ENCODE peak calls at places on chromosome 14, in nine cellular contexts. One of them, this sample, is unnamed. For H3K4me1, the result is how much of the 10 kb centered on the place peaks cover.

GRCh38 chr14:88974991-88975835 is 150.8 kb downstream of the TTC8 start:
- DNase-seq in GM23338: no peak
- DNase-seq in mesenchymal stem cell: no peak
- DNase-seq in upper lobe of right lung: no peak
- DNase-seq in HepG2: no peak
- DNase-seq in mucosa of descending colon: peak
- DNase-seq in neural progenitor cell: no peak
- DNase-seq in breast epithelium: no peak
- DNase-seq in endothelial cell of umbilical vein: no peak
- DNase-seq in this sample: no peak

GRCh38 chr14:61388976-61389576 is 67.7 kb downstream of the PRKCH start:
- DNase-seq in GM23338: no peak
- DNase-seq in mesenchymal stem cell: peak
- DNase-seq in upper lobe of right lung: no peak
- DNase-seq in HepG2: no peak
- DNase-seq in mucosa of descending colon: no peak
- DNase-seq in neural progenitor cell: no peak
- DNase-seq in breast epithelium: no peak
- DNase-seq in endothelial cell of umbilical vein: peak
- DNase-seq in this sample: no peak

GRCh38 chr14:33210304-33210703 is 271.6 kb downstream of the NPAS3 start:
- DNase-seq in GM23338: peak
- DNase-seq in mesenchymal stem cell: peak
- DNase-seq in upper lobe of right lung: no peak
- DNase-seq in HepG2: no peak
- DNase-seq in mucosa of descending colon: peak
- DNase-seq in neural progenitor cell: peak
- DNase-seq in breast epithelium: no peak
- DNase-seq in endothelial cell of umbilical vein: peak
- DNase-seq in this sample: peak

GRCh38 chr14:96092936-96093335 is 53.8 kb downstream of the C14orf132 start:
- DNase-seq in GM23338: no peak
- DNase-seq in mesenchymal stem cell: no peak
- DNase-seq in upper lobe of right lung: no peak
- DNase-seq in HepG2: no peak
- DNase-seq in mucosa of descending colon: no peak
- DNase-seq in neural progenitor cell: no peak
- DNase-seq in breast epithelium: no peak
- DNase-seq in endothelial cell of umbilical vein: no peak
- DNase-seq in this sample: no peak

GRCh38 chr14:96105089-96105920 is 66.1 kb downstream of the C14orf132 start:
- DNase-seq in GM23338: no peak
- DNase-seq in mesenchymal stem cell: no peak
- DNase-seq in upper lobe of right lung: no peak
- DNase-seq in HepG2: no peak
- DNase-seq in mucosa of descending colon: no peak
- DNase-seq in neural progenitor cell: no peak
- DNase-seq in breast epithelium: no peak
- DNase-seq in endothelial cell of umbilical vein: no peak
- DNase-seq in this sample: no peak

GRCh38 chr14:71533396-71533795 is 398.8 kb upstream of the RGS6 start:
- DNase-seq in GM23338: no peak
- DNase-seq in mesenchymal stem cell: no peak
- DNase-seq in upper lobe of right lung: no peak
- DNase-seq in HepG2: no peak
- DNase-seq in mucosa of descending colon: no peak
- DNase-seq in neural progenitor cell: no peak
- DNase-seq in breast epithelium: no peak
- DNase-seq in endothelial cell of umbilical vein: no peak
- DNase-seq in this sample: no peak

GRCh38 chr14:67385120-67385519 is 25.0 kb downstream of the EIF2S1 start:
- DNase-seq in GM23338: no peak
- DNase-seq in mesenchymal stem cell: no peak
- DNase-seq in upper lobe of right lung: no peak
- DNase-seq in HepG2: no peak
- DNase-seq in mucosa of descending colon: no peak
- DNase-seq in neural progenitor cell: no peak
- DNase-seq in breast epithelium: no peak
- DNase-seq in endothelial cell of umbilical vein: no peak
- DNase-seq in this sample: no peak

GRCh38 chr14:101078892-101079221 is 175.3 kb upstream of the RTL1 start:
- DNase-seq in GM23338: no peak
- DNase-seq in mesenchymal stem cell: no peak
- DNase-seq in upper lobe of right lung: peak
- DNase-seq in HepG2: no peak
- DNase-seq in mucosa of descending colon: no peak
- DNase-seq in neural progenitor cell: no peak
- DNase-seq in breast epithelium: peak
- DNase-seq in endothelial cell of umbilical vein: no peak
- DNase-seq in this sample: peak

GRCh38 chr14:49970474-49971147 is 77.7 kb downstream of the ARF6 start:
- DNase-seq in GM23338: no peak
- DNase-seq in mesenchymal stem cell: peak
- DNase-seq in upper lobe of right lung: no peak
- DNase-seq in HepG2: no peak
- DNase-seq in mucosa of descending colon: peak
- DNase-seq in neural progenitor cell: no peak
- DNase-seq in breast epithelium: no peak
- DNase-seq in endothelial cell of umbilical vein: peak
- DNase-seq in this sample: no peak

DNA sequence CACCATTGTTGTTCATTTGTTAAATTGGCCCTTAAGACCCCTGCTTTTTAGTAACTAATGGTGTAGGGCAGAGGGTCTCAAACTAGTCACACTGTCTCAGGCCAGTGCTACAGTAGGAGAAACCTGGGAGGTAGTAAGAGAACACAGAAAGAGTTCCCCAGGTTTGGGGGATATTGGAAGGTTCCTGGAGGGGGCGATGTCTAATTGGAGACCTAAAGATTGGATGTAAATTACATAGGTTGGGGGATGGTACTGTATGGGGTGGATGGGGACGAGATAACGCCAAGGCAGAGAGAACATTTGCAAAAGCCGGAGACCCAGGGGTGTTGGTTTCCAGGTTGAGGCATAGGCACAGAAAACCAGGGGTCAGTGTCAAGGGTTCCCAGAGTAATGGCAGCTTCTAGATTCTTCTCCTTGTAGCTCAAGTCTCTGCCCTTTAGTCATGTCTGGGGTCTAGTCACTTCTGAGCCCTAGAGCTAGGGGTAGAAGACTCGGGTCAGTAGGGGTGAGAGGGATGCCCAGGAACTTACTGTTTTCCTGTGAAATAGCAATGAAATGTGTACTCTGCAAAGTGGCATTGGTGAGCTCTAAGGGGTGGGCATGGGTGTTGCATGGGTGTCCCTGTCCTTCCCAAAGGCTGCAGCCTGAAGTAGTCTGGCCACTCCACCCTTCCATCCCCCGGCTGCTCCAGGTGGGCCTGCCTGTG is 21.8 kb downstream of the PLEKHG3 start:
- DNase-seq in GM23338: peak
- DNase-seq in mesenchymal stem cell: no peak
- DNase-seq in upper lobe of right lung: no peak
- DNase-seq in HepG2: no peak
- DNase-seq in mucosa of descending colon: no peak
- DNase-seq in neural progenitor cell: no peak
- DNase-seq in breast epithelium: no peak
- DNase-seq in endothelial cell of umbilical vein: no peak
- DNase-seq in this sample: peak
- H3K4me1 ChIP-seq in GM23338: under half
- H3K4me1 ChIP-seq in mesenchymal stem cell: half or more
- H3K4me1 ChIP-seq in upper lobe of right lung: under half
- H3K4me1 ChIP-seq in HepG2: under half
- H3K4me1 ChIP-seq in mucosa of descending colon: half or more
- H3K4me1 ChIP-seq in neural progenitor cell: half or more
- H3K4me1 ChIP-seq in breast epithelium: under half
- H3K4me1 ChIP-seq in endothelial cell of umbilical vein: under half
- H3K4me1 ChIP-seq in this sample: under half

DNA sequence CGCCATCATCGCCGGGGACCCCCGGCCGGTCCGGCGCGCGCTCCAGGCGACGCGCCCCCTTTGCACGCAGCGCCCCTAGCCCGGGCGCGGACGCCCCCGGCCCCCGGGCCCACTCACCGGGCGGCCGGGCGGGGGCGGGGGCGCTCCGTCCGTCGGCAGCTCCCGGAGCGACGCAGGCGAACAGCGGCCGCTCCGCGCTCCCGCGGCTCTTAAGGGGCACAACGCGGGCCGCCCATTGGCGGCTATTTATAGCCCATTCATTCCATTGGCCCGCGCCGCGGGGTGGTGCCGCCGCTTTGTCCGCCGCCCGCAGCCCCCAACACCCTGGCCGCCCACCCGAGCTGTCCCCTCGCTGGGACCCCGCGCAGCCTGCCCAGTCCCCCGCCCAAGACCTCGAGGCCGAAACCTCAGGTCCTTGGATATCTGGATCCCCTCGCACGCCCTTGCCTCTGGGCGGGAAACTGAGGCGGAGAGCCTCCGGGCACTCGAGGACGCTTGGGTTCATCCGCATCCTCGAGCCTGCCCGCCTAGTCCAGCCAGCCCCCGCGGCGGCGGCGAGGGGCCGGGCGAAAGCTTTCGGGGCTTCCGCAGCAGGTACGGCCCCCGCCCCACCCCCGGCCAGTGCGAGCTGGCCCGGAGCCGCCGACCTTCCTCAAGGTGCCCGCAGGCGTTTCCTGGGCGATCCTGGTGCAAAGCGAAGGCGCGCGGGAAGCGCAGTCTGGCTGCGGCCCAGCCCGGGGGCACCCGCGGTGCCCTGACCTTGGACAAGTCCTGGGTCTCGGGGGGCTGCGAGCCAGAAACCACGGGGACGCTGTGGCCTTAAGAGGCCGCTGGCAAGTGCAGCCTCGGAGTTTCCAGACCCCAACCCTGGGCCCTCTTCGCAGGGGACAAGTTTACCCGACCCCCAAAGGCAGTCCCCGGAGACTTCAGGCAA is at the start of gene CKB:
- DNase-seq in GM23338: peak
- DNase-seq in mesenchymal stem cell: peak
- DNase-seq in upper lobe of right lung: peak
- DNase-seq in HepG2: no peak
- DNase-seq in mucosa of descending colon: peak
- DNase-seq in neural progenitor cell: peak
- DNase-seq in breast epithelium: no peak
- DNase-seq in endothelial cell of umbilical vein: no peak
- DNase-seq in this sample: peak
- H3K4me1 ChIP-seq in GM23338: under half
- H3K4me1 ChIP-seq in mesenchymal stem cell: half or more
- H3K4me1 ChIP-seq in upper lobe of right lung: half or more
- H3K4me1 ChIP-seq in HepG2: half or more
- H3K4me1 ChIP-seq in mucosa of descending colon: half or more
- H3K4me1 ChIP-seq in neural progenitor cell: under half
- H3K4me1 ChIP-seq in breast epithelium: under half
- H3K4me1 ChIP-seq in endothelial cell of umbilical vein: under half
- H3K4me1 ChIP-seq in this sample: under half

DNA sequence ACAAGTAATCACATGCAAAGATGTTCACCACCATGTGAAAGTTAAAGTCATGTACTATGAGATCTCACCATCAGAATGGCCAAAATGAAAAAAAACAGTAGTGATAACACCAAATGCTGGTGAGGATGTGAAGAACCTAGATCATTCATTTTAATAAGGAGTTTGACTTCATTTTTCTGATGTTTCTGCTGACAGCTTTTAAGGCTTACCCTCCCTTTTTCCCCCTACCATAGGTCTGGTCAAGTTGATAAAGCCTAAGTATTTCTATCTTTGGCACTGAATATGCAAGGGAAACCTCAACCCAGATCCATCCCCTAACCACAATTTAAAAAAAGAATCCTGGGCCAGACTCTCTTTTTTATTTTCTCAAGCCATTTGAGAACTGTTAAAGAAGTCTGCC is 689.6 kb upstream of the FOXG1 start:
- DNase-seq in GM23338: no peak
- DNase-seq in mesenchymal stem cell: no peak
- DNase-seq in upper lobe of right lung: no peak
- DNase-seq in HepG2: no peak
- DNase-seq in mucosa of descending colon: no peak
- DNase-seq in neural progenitor cell: no peak
- DNase-seq in breast epithelium: no peak
- DNase-seq in endothelial cell of umbilical vein: no peak
- DNase-seq in this sample: no peak
- H3K4me1 ChIP-seq in GM23338: under half
- H3K4me1 ChIP-seq in mesenchymal stem cell: under half
- H3K4me1 ChIP-seq in upper lobe of right lung: under half
- H3K4me1 ChIP-seq in HepG2: under half
- H3K4me1 ChIP-seq in mucosa of descending colon: under half
- H3K4me1 ChIP-seq in neural progenitor cell: under half
- H3K4me1 ChIP-seq in breast epithelium: under half
- H3K4me1 ChIP-seq in endothelial cell of umbilical vein: under half
- H3K4me1 ChIP-seq in this sample: under half

GRCh38 chr14:99211410-99211809 is 60.6 kb downstream of the BCL11B start:
- DNase-seq in GM23338: no peak
- DNase-seq in mesenchymal stem cell: no peak
- DNase-seq in upper lobe of right lung: no peak
- DNase-seq in HepG2: no peak
- DNase-seq in mucosa of descending colon: no peak
- DNase-seq in neural progenitor cell: no peak
- DNase-seq in breast epithelium: no peak
- DNase-seq in endothelial cell of umbilical vein: no peak
- DNase-seq in this sample: no peak
- H3K4me1 ChIP-seq in GM23338: under half
- H3K4me1 ChIP-seq in mesenchymal stem cell: under half
- H3K4me1 ChIP-seq in upper lobe of right lung: under half
- H3K4me1 ChIP-seq in HepG2: under half
- H3K4me1 ChIP-seq in mucosa of descending colon: under half
- H3K4me1 ChIP-seq in neural progenitor cell: under half
- H3K4me1 ChIP-seq in breast epithelium: under half
- H3K4me1 ChIP-seq in endothelial cell of umbilical vein: under half
- H3K4me1 ChIP-seq in this sample: under half

GRCh38 chr14:99545574-99545973 is 58.4 kb downstream of the CCDC85C start:
- DNase-seq in GM23338: no peak
- DNase-seq in mesenchymal stem cell: no peak
- DNase-seq in upper lobe of right lung: no peak
- DNase-seq in HepG2: no peak
- DNase-seq in mucosa of descending colon: no peak
- DNase-seq in neural progenitor cell: no peak
- DNase-seq in breast epithelium: no peak
- DNase-seq in endothelial cell of umbilical vein: no peak
- DNase-seq in this sample: no peak
- H3K4me1 ChIP-seq in GM23338: under half
- H3K4me1 ChIP-seq in mesenchymal stem cell: under half
- H3K4me1 ChIP-seq in upper lobe of right lung: under half
- H3K4me1 ChIP-seq in HepG2: half or more
- H3K4me1 ChIP-seq in mucosa of descending colon: under half
- H3K4me1 ChIP-seq in neural progenitor cell: half or more
- H3K4me1 ChIP-seq in breast epithelium: under half
- H3K4me1 ChIP-seq in endothelial cell of umbilical vein: under half
- H3K4me1 ChIP-seq in this sample: under half

DNA sequence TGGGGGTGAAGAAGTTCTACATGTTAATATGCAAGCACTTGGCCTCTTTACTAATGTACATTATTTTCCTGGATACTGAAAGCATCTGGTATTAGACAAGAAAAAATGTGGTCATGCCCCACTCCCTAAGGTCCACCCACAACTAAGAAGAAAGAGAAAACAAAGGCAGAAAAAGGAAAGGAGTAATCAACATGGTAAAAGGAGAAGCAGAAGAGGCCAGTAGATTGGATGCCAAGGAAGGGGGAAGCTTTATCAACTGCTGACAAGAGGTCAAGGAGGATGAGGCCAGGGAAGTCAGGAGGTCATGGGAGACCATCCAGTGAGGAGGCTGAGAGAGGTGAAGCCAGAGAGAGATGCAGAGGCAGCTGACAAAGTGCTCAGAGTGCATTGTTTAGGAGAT is 383.5 kb downstream of the ZFP36L1 start:
- DNase-seq in GM23338: no peak
- DNase-seq in mesenchymal stem cell: no peak
- DNase-seq in upper lobe of right lung: no peak
- DNase-seq in HepG2: no peak
- DNase-seq in mucosa of descending colon: no peak
- DNase-seq in neural progenitor cell: no peak
- DNase-seq in breast epithelium: no peak
- DNase-seq in endothelial cell of umbilical vein: no peak
- DNase-seq in this sample: no peak
- H3K4me1 ChIP-seq in GM23338: under half
- H3K4me1 ChIP-seq in mesenchymal stem cell: under half
- H3K4me1 ChIP-seq in upper lobe of right lung: under half
- H3K4me1 ChIP-seq in HepG2: under half
- H3K4me1 ChIP-seq in mucosa of descending colon: under half
- H3K4me1 ChIP-seq in neural progenitor cell: under half
- H3K4me1 ChIP-seq in breast epithelium: under half
- H3K4me1 ChIP-seq in endothelial cell of umbilical vein: under half
- H3K4me1 ChIP-seq in this sample: under half